ENCODE peak calls at places on chromosome 22, in seven cellular contexts. One of them, this sample, is unnamed.

GRCh38 chr22:36226189-36226588 is 13.1 kb downstream of the APOL2 start:
- DNase-seq in AG09319: no peak
- DNase-seq in WTC11: no peak
- DNase-seq in neural progenitor cell: no peak
- DNase-seq in AG04450: no peak
- DNase-seq in fibroblast of the aortic adventitia: no peak
- DNase-seq in neural crest cell: no peak
- DNase-seq in this sample: no peak

GRCh38 chr22:46242023-46242422 is 8.1 kb downstream of the CDPF1 start:
- DNase-seq in AG09319: no peak
- DNase-seq in WTC11: no peak
- DNase-seq in neural progenitor cell: no peak
- DNase-seq in AG04450: no peak
- DNase-seq in fibroblast of the aortic adventitia: no peak
- DNase-seq in neural crest cell: no peak
- DNase-seq in this sample: no peak

GRCh38 chr22:39622881-39623367 is 52.4 kb downstream of the CACNA1I start:
- DNase-seq in AG09319: no peak
- DNase-seq in WTC11: peak
- DNase-seq in neural progenitor cell: peak
- DNase-seq in AG04450: no peak
- DNase-seq in fibroblast of the aortic adventitia: peak
- DNase-seq in neural crest cell: peak
- DNase-seq in this sample: peak

GRCh38 chr22:22692707-22693530 is 48.5 kb downstream of the GGTLC2 start:
- DNase-seq in AG09319: no peak
- DNase-seq in WTC11: peak
- DNase-seq in neural progenitor cell: peak
- DNase-seq in AG04450: no peak
- DNase-seq in fibroblast of the aortic adventitia: peak
- DNase-seq in neural crest cell: no peak
- DNase-seq in this sample: peak

GRCh38 chr22:26679003-26679629 is 21.7 kb downstream of the MIAT start:
- DNase-seq in AG09319: peak
- DNase-seq in WTC11: peak
- DNase-seq in neural progenitor cell: peak
- DNase-seq in AG04450: peak
- DNase-seq in fibroblast of the aortic adventitia: peak
- DNase-seq in neural crest cell: peak
- DNase-seq in this sample: peak

GRCh38 chr22:47213571-47214230 is 451.3 kb downstream of the TBC1D22A start:
- DNase-seq in AG09319: no peak
- DNase-seq in WTC11: peak
- DNase-seq in neural progenitor cell: peak
- DNase-seq in AG04450: no peak
- DNase-seq in fibroblast of the aortic adventitia: peak
- DNase-seq in neural crest cell: no peak
- DNase-seq in this sample: peak

GRCh38 chr22:25048659-25049657 is 96.4 kb downstream of the KIAA1671 start:
- DNase-seq in AG09319: peak
- DNase-seq in WTC11: peak
- DNase-seq in neural progenitor cell: peak
- DNase-seq in AG04450: no peak
- DNase-seq in fibroblast of the aortic adventitia: peak
- DNase-seq in neural crest cell: peak
- DNase-seq in this sample: peak

GRCh38 chr22:40401532-40401931 is 31.1 kb downstream of the SGSM3 start:
- DNase-seq in AG09319: no peak
- DNase-seq in WTC11: no peak
- DNase-seq in neural progenitor cell: no peak
- DNase-seq in AG04450: no peak
- DNase-seq in fibroblast of the aortic adventitia: no peak
- DNase-seq in neural crest cell: no peak
- DNase-seq in this sample: no peak

GRCh38 chr22:50074551-50075042 is 10.6 kb downstream of the MLC1 start:
- DNase-seq in AG09319: no peak
- DNase-seq in WTC11: no peak
- DNase-seq in neural progenitor cell: no peak
- DNase-seq in AG04450: no peak
- DNase-seq in fibroblast of the aortic adventitia: no peak
- DNase-seq in neural crest cell: no peak
- DNase-seq in this sample: no peak

GRCh38 chr22:17786435-17787158 is 12.3 kb upstream of the BID start:
- DNase-seq in AG09319: no peak
- DNase-seq in WTC11: peak
- DNase-seq in neural progenitor cell: peak
- DNase-seq in AG04450: no peak
- DNase-seq in fibroblast of the aortic adventitia: peak
- DNase-seq in neural crest cell: peak
- DNase-seq in this sample: no peak
- TF ChIP-seq CTCF in AG09319: no peak
- TF ChIP-seq CTCF in WTC11: no peak
- TF ChIP-seq CTCF in neural progenitor cell: peak
- TF ChIP-seq CTCF in AG04450: no peak
- TF ChIP-seq CTCF in fibroblast of the aortic adventitia: no peak
- TF ChIP-seq CTCF in neural crest cell: no peak
- TF ChIP-seq CTCF in this sample: no peak

DNA sequence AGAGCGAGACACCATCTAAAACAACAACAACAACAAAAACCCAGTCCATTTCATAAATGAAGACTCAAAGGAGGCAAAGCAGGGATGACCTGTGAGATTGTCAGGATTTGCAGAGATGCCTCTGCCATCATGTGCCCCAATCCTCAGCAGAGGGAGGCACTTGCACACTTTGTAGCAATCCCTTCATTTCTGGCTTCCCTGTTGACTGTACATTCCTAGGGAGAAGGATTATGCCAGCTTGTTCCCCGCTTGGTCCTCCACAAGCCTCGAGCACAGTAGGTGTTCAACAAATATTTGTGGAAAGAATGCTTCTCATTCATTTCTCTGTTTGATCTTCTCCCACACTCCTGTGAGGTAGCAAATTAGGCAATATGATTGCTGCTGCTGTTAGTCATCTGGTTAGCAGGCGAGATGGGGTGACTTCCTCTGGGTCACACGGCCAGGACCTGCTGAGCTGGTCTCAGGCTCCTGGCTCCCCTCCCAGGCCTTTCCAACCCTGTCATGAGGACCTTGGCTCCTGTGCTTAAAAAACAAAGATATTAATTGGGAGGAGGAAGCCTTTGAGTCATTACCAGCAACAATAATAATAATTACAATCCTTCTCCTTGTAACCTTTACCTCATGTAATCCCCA is 34.1 kb downstream of the LIF start:
- DNase-seq in AG09319: peak
- DNase-seq in WTC11: no peak
- DNase-seq in neural progenitor cell: no peak
- DNase-seq in AG04450: peak
- DNase-seq in fibroblast of the aortic adventitia: peak
- DNase-seq in neural crest cell: no peak
- DNase-seq in this sample: no peak
- TF ChIP-seq CTCF in AG09319: no peak
- TF ChIP-seq CTCF in WTC11: no peak
- TF ChIP-seq CTCF in neural progenitor cell: no peak
- TF ChIP-seq CTCF in AG04450: peak
- TF ChIP-seq CTCF in fibroblast of the aortic adventitia: no peak
- TF ChIP-seq CTCF in neural crest cell: no peak
- TF ChIP-seq CTCF in this sample: no peak

DNA sequence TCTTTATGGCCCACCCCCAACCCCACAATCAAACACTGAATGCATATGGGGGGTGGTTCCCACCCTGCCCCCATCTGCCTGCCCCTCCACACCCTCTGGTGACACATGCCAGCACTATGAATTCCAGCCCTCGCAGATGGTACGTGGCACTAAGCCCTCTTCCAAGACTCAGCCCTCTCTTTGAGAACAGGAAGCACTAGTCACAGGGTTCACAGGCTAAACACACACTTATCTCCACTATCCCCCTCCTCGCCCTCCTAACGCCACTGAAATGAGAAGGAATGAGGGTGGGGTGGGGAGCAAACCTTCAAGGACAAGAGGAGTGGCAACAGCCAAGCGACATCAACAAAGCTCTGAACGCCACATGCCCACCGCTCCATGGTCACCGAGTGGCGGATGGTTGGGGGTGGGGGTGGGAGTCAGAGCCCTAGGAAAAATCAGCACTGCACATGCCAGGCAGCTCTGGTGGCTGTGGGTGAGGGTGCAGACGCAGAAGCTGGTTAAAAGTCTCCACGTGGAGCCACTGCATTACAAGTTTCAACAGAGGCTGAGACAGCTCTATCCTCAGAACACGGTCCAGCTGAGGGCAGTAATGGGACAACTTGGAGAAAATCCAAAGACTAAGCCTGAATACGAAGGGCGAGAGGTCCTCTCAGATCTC is 33.6 kb downstream of the TMEM184B start:
- DNase-seq in AG09319: peak
- DNase-seq in WTC11: no peak
- DNase-seq in neural progenitor cell: no peak
- DNase-seq in AG04450: peak
- DNase-seq in fibroblast of the aortic adventitia: peak
- DNase-seq in neural crest cell: no peak
- DNase-seq in this sample: no peak
- TF ChIP-seq CTCF in AG09319: peak
- TF ChIP-seq CTCF in WTC11: no peak
- TF ChIP-seq CTCF in neural progenitor cell: no peak
- TF ChIP-seq CTCF in AG04450: peak
- TF ChIP-seq CTCF in fibroblast of the aortic adventitia: peak
- TF ChIP-seq CTCF in neural crest cell: no peak
- TF ChIP-seq CTCF in this sample: no peak

GRCh38 chr22:45103756-45104155 is 60.0 kb upstream of the NUP50 start:
- DNase-seq in AG09319: no peak
- DNase-seq in WTC11: peak
- DNase-seq in neural progenitor cell: peak
- DNase-seq in AG04450: no peak
- DNase-seq in fibroblast of the aortic adventitia: no peak
- DNase-seq in neural crest cell: no peak
- DNase-seq in this sample: no peak
- TF ChIP-seq CTCF in AG09319: peak
- TF ChIP-seq CTCF in WTC11: no peak
- TF ChIP-seq CTCF in neural progenitor cell: peak
- TF ChIP-seq CTCF in AG04450: peak
- TF ChIP-seq CTCF in fibroblast of the aortic adventitia: no peak
- TF ChIP-seq CTCF in neural crest cell: no peak
- TF ChIP-seq CTCF in this sample: no peak

GRCh38 chr22:38572065-38572464 is 2.1 kb upstream of the DMC1 start:
- DNase-seq in AG09319: peak
- DNase-seq in WTC11: no peak
- DNase-seq in neural progenitor cell: peak
- DNase-seq in AG04450: no peak
- DNase-seq in fibroblast of the aortic adventitia: peak
- DNase-seq in neural crest cell: peak
- DNase-seq in this sample: peak
- TF ChIP-seq CTCF in AG09319: peak
- TF ChIP-seq CTCF in WTC11: no peak
- TF ChIP-seq CTCF in neural progenitor cell: peak
- TF ChIP-seq CTCF in AG04450: peak
- TF ChIP-seq CTCF in fibroblast of the aortic adventitia: peak
- TF ChIP-seq CTCF in neural crest cell: peak
- TF ChIP-seq CTCF in this sample: peak

GRCh38 chr22:32775957-32776356 is 25.5 kb upstream of the TIMP3 start:
- DNase-seq in AG09319: no peak
- DNase-seq in WTC11: no peak
- DNase-seq in neural progenitor cell: peak
- DNase-seq in AG04450: no peak
- DNase-seq in fibroblast of the aortic adventitia: no peak
- DNase-seq in neural crest cell: no peak
- DNase-seq in this sample: no peak
- TF ChIP-seq CTCF in AG09319: peak
- TF ChIP-seq CTCF in WTC11: no peak
- TF ChIP-seq CTCF in neural progenitor cell: peak
- TF ChIP-seq CTCF in AG04450: peak
- TF ChIP-seq CTCF in fibroblast of the aortic adventitia: peak
- TF ChIP-seq CTCF in neural crest cell: peak
- TF ChIP-seq CTCF in this sample: peak

DNA sequence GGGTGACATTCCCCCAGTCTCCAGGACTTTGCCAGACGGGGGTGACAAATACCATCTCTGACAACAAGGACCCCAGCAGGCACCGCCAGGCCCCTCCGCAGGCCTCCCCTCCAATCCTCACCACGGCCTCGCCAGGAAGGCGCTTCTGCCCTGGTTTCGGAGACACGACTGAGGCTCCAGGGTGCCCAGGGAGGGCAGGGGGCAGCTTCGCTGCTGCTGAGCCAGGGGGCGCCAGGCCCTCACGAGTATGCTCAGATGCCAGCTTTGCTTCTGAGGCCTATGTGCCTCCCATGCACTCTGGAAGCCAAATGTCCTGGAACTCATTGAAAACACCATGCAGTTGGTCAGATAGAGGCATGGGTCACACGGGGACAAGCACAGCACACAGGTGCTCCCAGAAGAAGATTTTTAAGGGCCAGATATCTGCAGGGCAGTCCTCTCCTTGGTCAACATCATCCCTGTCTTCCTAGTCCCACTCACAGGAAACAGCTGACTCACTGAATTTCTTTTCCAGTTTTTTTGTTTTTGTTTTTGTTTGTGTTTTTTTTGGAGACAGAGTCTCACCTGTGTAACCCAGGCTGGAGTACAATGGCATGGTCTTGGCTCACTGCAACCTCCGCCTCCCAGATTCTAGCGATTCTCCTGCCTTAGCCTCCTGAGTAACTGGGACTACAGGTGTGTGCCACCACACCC is 19.9 kb downstream of the BID start:
- DNase-seq in AG09319: no peak
- DNase-seq in WTC11: peak
- DNase-seq in neural progenitor cell: peak
- DNase-seq in AG04450: no peak
- DNase-seq in fibroblast of the aortic adventitia: no peak
- DNase-seq in neural crest cell: no peak
- DNase-seq in this sample: no peak
- TF ChIP-seq CTCF in AG09319: peak
- TF ChIP-seq CTCF in WTC11: peak
- TF ChIP-seq CTCF in neural progenitor cell: peak
- TF ChIP-seq CTCF in AG04450: peak
- TF ChIP-seq CTCF in fibroblast of the aortic adventitia: no peak
- TF ChIP-seq CTCF in neural crest cell: no peak
- TF ChIP-seq CTCF in this sample: peak

DNA sequence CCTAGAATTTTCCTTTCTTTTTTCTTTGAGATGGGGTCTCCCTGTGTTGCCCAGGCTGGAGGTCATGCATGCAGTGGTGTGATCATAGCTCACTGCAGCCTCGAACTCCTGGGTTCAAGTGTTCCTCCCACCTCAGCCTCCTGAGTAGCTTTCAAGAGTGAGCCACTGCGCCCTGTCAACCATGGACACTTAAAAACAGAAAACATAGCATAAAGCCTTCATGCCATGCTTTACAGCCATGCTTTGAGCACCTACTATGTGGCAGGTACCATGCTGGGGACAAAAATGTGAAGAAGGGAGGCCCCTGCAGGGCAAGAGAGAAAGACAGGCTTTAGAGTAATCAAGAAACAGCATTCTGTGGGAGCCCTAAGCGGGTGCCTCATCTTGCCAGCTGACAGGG is 13.7 kb upstream of the GNB1L start:
- DNase-seq in AG09319: no peak
- DNase-seq in WTC11: peak
- DNase-seq in neural progenitor cell: no peak
- DNase-seq in AG04450: no peak
- DNase-seq in fibroblast of the aortic adventitia: no peak
- DNase-seq in neural crest cell: no peak
- DNase-seq in this sample: no peak
- TF ChIP-seq CTCF in AG09319: no peak
- TF ChIP-seq CTCF in WTC11: no peak
- TF ChIP-seq CTCF in neural progenitor cell: no peak
- TF ChIP-seq CTCF in AG04450: no peak
- TF ChIP-seq CTCF in fibroblast of the aortic adventitia: no peak
- TF ChIP-seq CTCF in neural crest cell: no peak
- TF ChIP-seq CTCF in this sample: no peak

This sample was measured in GM13977.